ENCODE peak calls at places on chromosome X, in six cellular contexts. N, T, I, F, Z and R are unnamed samples.

GRCh38 chrX:64190136-64190740 is 15.3 kb downstream of the AMER1 start:
- DNase-seq in N (no peak), T (no peak), I (no peak), F (no peak), Z (no peak), R (no peak)

GRCh38 chrX:68658530-68658929 is 11.1 kb downstream of the STARD8 start:
- DNase-seq in N (peak), T (no peak), I (no peak), F (no peak), Z (no peak), R (no peak)

GRCh38 chrX:153867671-153868070 is 18.3 kb downstream of the L1CAM start:
- DNase-seq in N (no peak), T (no peak), I (no peak), F (no peak), Z (no peak), R (no peak)

GRCh38 chrX:119790977-119791436 is 423 bp downstream of the RPL39 start:
- DNase-seq in N (peak), T (no peak), I (peak), F (peak), Z (no peak), R (peak)

GRCh38 chrX:150813922-150814321 is 84.5 kb downstream of the CD99L2 start:
- DNase-seq in N (no peak), T (peak), I (no peak), F (no peak), Z (peak), R (no peak)

GRCh38 chrX:44871114-44871645 is 1.8 kb upstream of the KDM6A start:
- DNase-seq in N (peak), T (no peak), I (no peak), F (peak), Z (no peak), R (peak)

GRCh38 chrX:63330681-63331080 is 20.5 kb downstream of the SPIN4 start:
- DNase-seq in N (no peak), T (no peak), I (no peak), F (no peak), Z (no peak), R (no peak)

GRCh38 chrX:74160358-74160757 is 143.6 kb upstream of the ZCCHC13 start:
- DNase-seq in N (no peak), T (no peak), I (no peak), F (no peak), Z (no peak), R (no peak)